ENCODE peak calls at places on chromosomes 6 and 20, in seven cellular contexts. L is astrocyte of the cerebellum, W is prostate gland, I is nephron progenitor cell, B is heart left ventricle, E is sigmoid colon, X is activated B cell treated with CpG ODN at 0.5 μM for 24 hours. T is an unnamed sample.

GRCh38 chr6:63553208-63553607 is 19.1 kb upstream of the LOC128125822 start:
- DNase-seq in L (no peak), W (no peak), I (no peak), B (no peak), E (no peak), X (no peak), T (no peak)

GRCh38 chr6:78076371-78076770 is 423.5 kb downstream of the MEI4 start:
- DNase-seq in L (no peak), W (no peak), I (no peak), B (no peak), E (no peak), X (no peak), T (no peak)

GRCh38 chr20:41734506-41734945 is 116.3 kb upstream of the CHD6 start:
- DNase-seq in L (peak), W (peak), I (peak), B (peak), E (no peak), X (no peak), T (peak)

GRCh38 chr6:155130161-155130853 is 133.5 kb upstream of the CLDN20 start:
- DNase-seq in L (no peak), W (no peak), I (no peak), B (no peak), E (no peak), X (no peak), T (no peak)

GRCh38 chr20:49644980-49645565 is 68.6 kb downstream of the B4GALT5 start:
- DNase-seq in L (no peak), W (no peak), I (no peak), B (no peak), E (no peak), X (no peak), T (no peak)

GRCh38 chr6:80433666-80434025 is 327.2 kb downstream of the BCKDHB start:
- DNase-seq in L (no peak), W (no peak), I (no peak), B (no peak), E (no peak), X (no peak), T (no peak)

GRCh38 chr20:9498322-9498721 is 16.1 kb upstream of the LAMP5 start:
- DNase-seq in L (no peak), W (no peak), I (no peak), B (no peak), E (no peak), X (no peak), T (peak)

GRCh38 chr6:127117979-127118504 is 429 bp upstream of the RSPO3 start:
- DNase-seq in L (no peak), W (no peak), I (peak), B (no peak), E (peak), X (no peak), T (no peak)

GRCh38 chr6:134381926-134382325 is 64.0 kb upstream of the SGK1 start:
- DNase-seq in L (no peak), W (no peak), I (no peak), B (no peak), E (no peak), X (no peak), T (no peak)

GRCh38 chr6:170167657-170168159 is 123.2 kb downstream of the DLL1 start:
- DNase-seq in L (no peak), W (no peak), I (no peak), B (peak), E (peak), X (no peak), T (no peak)

GRCh38 chr6:2738373-2738979 is 12.2 kb downstream of the MYLK4 start:
- DNase-seq in L (peak), W (peak), I (peak), B (peak), E (no peak), X (no peak), T (peak)

GRCh38 chr6:21769405-21769851 is 175.9 kb downstream of the SOX4 start:
- DNase-seq in L (peak), W (no peak), I (no peak), B (peak), E (no peak), X (no peak), T (peak)

GRCh38 chr6:150492507-150492906 is 107.2 kb upstream of the PLEKHG1 start:
- DNase-seq in L (no peak), W (no peak), I (no peak), B (no peak), E (no peak), X (no peak), T (no peak)

GRCh38 chr20:19019734-19020364 is 192.6 kb upstream of the SLC24A3 start:
- DNase-seq in L (no peak), W (no peak), I (no peak), B (no peak), E (no peak), X (no peak), T (no peak)

DNA sequence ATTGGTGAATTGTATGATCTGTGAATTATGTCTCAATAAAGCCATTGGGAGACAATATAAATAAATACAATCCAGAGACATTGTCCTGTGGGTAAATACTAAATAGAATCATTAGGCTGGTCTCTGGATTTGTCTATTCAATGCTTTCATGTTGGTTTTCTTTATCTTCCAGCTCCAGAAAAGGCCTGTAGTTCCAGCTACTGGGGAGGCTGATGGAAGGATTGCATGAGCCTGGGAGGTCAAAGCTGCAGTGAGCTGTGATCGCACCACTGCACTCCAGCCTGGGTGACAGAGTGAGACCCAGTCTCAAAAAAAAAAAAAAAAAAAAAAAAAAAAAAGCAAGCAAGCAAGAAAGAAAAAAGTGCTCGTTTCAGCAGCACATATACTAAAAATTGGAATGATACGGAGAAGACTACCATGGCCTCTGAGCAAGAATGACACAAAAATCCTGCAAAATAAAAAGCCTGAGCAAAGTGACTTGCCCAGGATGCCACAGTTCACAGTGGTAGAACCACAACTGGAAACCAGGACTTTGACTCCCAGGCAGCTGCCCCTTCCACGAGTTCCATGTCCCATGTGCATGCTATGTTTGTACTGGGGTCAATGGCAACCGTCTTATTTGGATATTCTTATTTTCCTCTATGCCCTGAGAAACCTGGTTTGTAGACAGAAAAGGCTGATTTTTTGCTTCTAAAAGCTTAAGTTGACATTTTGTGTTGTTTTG is 33.6 kb upstream of the GMPR start:
- DNase-seq in L (no peak), W (no peak), I (no peak), B (no peak), E (no peak), X (no peak), T (no peak)
- TF ChIP-seq CTCF in L (no peak), W (no peak), I (no peak), B (no peak), E (no peak), X (no peak), T (no peak)

GRCh38 chr6:84346372-84346771 is 118.9 kb upstream of the CEP162 start:
- DNase-seq in L (no peak), W (no peak), I (no peak), B (no peak), E (no peak), X (no peak), T (peak)
- TF ChIP-seq CTCF in L (no peak), W (no peak), I (no peak), B (no peak), E (no peak), X (no peak), T (peak)

DNA sequence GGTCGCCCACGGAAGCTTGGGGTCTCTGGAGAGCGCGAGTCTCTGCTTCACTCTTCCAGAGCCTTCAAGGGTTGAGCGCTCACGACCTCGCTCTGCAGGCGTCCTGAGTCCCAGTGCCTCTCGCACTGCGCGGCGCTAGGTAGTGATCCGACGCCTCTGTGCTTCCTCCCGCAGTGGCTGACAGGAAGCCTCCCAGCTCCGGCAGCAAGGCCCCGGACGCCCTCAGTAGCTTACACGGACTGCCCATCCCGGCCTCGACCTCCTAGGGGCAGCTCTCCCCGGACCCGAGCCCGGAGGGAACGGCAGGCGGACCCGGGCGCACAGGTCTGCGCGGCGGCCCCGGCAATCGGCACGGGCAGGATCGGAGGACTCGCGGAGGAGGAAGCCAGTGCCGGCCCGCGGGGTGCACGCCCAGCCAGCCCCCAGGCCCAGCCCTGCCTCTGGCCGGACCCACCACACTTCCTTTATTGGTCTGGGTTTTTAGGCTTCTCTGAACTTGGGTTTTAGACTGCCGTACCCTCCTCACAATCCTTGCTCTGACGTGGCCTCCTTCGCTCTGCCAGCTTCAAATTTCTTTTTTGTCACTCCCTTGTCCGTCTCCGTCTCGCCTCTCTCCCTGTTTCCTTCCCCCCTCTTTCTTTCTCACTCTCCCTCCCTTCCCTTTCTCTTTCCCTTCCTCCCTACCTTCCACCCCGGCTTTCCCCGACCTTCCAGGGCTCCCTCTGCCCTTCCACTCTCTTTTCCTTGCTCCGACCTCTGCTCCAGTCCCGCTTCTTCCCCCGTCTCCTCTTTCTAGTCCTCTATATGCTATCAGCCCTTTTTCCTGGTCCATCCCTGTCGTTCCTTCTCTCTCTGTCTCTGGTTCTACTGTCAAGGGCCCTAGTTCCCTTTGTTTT is 9.1 kb downstream of the PAX1 start:
- DNase-seq in L (no peak), W (no peak), I (peak), B (no peak), E (no peak), X (no peak), T (no peak)
- TF ChIP-seq CTCF in L (no peak), W (no peak), I (no peak), B (no peak), E (no peak), X (no peak), T (no peak)

DNA sequence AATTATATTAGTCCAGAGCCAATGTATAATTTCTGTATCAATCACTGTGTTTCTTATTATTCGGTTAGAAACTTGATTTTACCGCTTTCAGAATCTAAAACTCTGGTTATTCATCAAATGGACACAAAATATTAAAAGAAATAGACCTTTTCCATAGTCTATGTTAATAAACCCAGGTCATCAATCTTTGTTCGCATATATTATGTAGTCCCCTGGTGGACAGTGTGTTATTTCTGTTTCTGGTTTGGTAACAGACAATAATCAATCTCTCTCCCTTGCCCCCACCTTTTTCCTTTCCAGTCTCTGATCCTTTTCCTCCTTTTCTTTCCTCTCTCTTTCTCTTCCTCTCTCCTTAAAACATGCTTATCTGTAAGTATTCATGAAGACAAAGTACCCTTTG is 139.0 kb downstream of the FLRT3 start:
- DNase-seq in L (no peak), W (no peak), I (no peak), B (no peak), E (no peak), X (no peak), T (no peak)
- TF ChIP-seq CTCF in L (no peak), W (no peak), I (peak), B (no peak), E (no peak), X (no peak), T (no peak)

DNA sequence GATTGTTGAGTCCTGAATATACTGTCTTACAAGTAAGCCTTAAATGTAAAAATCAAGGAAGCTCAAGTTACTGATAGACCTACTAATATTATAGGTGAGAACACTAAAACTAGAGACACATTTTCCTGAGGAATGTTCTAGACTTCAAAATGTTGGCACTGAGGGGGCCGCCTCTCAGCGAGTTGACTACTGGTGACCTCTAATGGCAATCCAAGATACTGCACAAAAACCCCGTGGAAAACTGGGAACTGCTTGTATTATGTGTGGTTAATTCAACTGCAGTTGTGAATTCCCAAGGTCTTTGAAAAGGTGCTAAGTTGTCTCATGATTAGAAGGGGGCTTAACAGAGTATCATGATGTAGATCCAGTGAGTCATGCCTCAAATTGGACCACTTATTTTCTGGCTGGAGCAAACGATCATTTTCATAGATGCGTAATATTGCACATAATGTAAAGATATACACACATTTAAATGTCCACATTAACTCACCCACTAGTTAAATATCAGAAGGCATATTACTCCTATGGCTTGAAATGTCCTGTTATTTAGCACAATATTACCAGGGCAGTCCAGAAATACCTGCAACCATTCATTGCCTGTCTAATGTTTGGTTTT is 336.2 kb downstream of the FOXA2 start:
- DNase-seq in L (no peak), W (no peak), I (peak), B (no peak), E (no peak), X (no peak), T (no peak)
- TF ChIP-seq CTCF in L (peak), W (no peak), I (peak), B (peak), E (peak), X (no peak), T (peak)

GRCh38 chr20:33386673-33387072 is 14.6 kb downstream of the CDK5RAP1 start:
- DNase-seq in L (no peak), W (no peak), I (no peak), B (no peak), E (no peak), X (no peak), T (no peak)
- TF ChIP-seq CTCF in L (no peak), W (no peak), I (no peak), B (no peak), E (no peak), X (no peak), T (no peak)

GRCh38 chr6:45377555-45378323 is at the start of gene SUPT3H:
- DNase-seq in L (peak), W (peak), I (peak), B (peak), E (peak), X (peak), T (peak)
- TF ChIP-seq CTCF in L (peak), W (no peak), I (no peak), B (peak), E (no peak), X (no peak), T (peak)

GRCh38 chr6:17038316-17038715 is 63.5 kb upstream of the STMND1 start:
- DNase-seq in L (no peak), W (no peak), I (no peak), B (no peak), E (no peak), X (no peak), T (peak)

GRCh38 chr6:17045581-17046322 is 56.1 kb upstream of the STMND1 start:
- DNase-seq in L (no peak), W (no peak), I (no peak), B (no peak), E (no peak), X (no peak), T (peak)

GRCh38 chr6:17043148-17043522 is 58.7 kb upstream of the STMND1 start:
- DNase-seq in L (no peak), W (no peak), I (no peak), B (no peak), E (no peak), X (no peak), T (no peak)

GRCh38 chr6:17039266-17039665 is 62.6 kb upstream of the STMND1 start:
- DNase-seq in L (no peak), W (no peak), I (no peak), B (no peak), E (no peak), X (no peak), T (no peak)

GRCh38 chr6:17042422-17043147 is 59.3 kb upstream of the STMND1 start:
- DNase-seq in L (no peak), W (no peak), I (peak), B (peak), E (no peak), X (no peak), T (peak)
- TF ChIP-seq CTCF in L (peak), W (no peak), I (no peak), B (no peak), E (peak), X (no peak), T (peak)